ENCODE peak calls at places on chromosomes 1 and 21, in six cellular contexts. F is uterus, I is heart left ventricle, C is T-helper 2 cell, M is right lobe of liver, R is right cardiac atrium. B is an unnamed sample.

GRCh38 chr1:218242171-218242570 is 42.9 kb upstream of the RRP15 start:
- DNase-seq in M (no peak), R (no peak), C (no peak), I (no peak), F (no peak), B (no peak)

GRCh38 chr1:100038401-100039306 is 68.9 kb downstream of the SLC35A3 start:
- DNase-seq in I (peak), C (peak), F (peak), M (peak), R (peak), B (peak)

GRCh38 chr1:2526824-2527552 is 592 bp upstream of the PANK4 start:
- DNase-seq in C (no peak), R (no peak), F (no peak), I (peak), M (peak), B (no peak)

GRCh38 chr1:109395602-109396512 is 1.9 kb downstream of the SORT1 start:
- DNase-seq in I (no peak), R (no peak), C (no peak), M (no peak), F (no peak), B (no peak)

GRCh38 chr1:53342735-53343470 is 15.0 kb upstream of the LRP8 start:
- DNase-seq in F (no peak), R (no peak), M (peak), C (no peak), I (no peak), B (no peak)

GRCh38 chr21:39007532-39007931 is 175.7 kb downstream of the PSMG1 start:
- DNase-seq in M (no peak), C (no peak), I (no peak), F (no peak), R (no peak), B (no peak)

GRCh38 chr21:39593522-39593921 is 19.2 kb upstream of the B3GALT5 start:
- DNase-seq in M (no peak), C (no peak), R (no peak), F (no peak), I (no peak), B (no peak)

GRCh38 chr21:42395910-42396625 is at the start of gene TMPRSS3:
- DNase-seq in F (no peak), I (no peak), C (no peak), R (no peak), M (peak), B (no peak)

GRCh38 chr1:18955442-18956188 is 861 bp downstream of the IFFO2 start:
- DNase-seq in R (peak), F (no peak), C (peak), M (peak), I (peak), B (peak)

GRCh38 chr21:43345746-43346409 is 81.1 kb downstream of the SIK1 start:
- DNase-seq in F (no peak), I (no peak), M (no peak), C (no peak), R (peak), B (no peak)

GRCh38 chr1:93801471-93801870 is 77.5 kb downstream of the DNTTIP2 start:
- DNase-seq in F (no peak), C (no peak), M (no peak), R (no peak), I (no peak), B (no peak)

GRCh38 chr1:30713211-30713770 is 10.1 kb downstream of the MATN1 start:
- DNase-seq in C (no peak), M (peak), R (no peak), I (no peak), F (no peak), B (no peak)

GRCh38 chr1:226381226-226381998 is 26.5 kb downstream of the PARP1 start:
- DNase-seq in M (peak), I (no peak), R (no peak), C (no peak), F (no peak), B (no peak)

GRCh38 chr1:229102741-229103480 is 168.0 kb upstream of the RAB4A start:
- DNase-seq in F (no peak), C (no peak), I (no peak), M (no peak), R (no peak), B (no peak)

GRCh38 chr1:230072296-230072695 is 5.3 kb downstream of the GALNT2 start:
- DNase-seq in I (no peak), M (no peak), R (no peak), C (no peak), F (no peak), B (no peak)

GRCh38 chr1:5509664-5510452 is 482.4 kb downstream of the NPHP4 start:
- DNase-seq in F (peak), R (peak), C (peak), M (peak), I (peak), B (peak)

GRCh38 chr1:7573481-7573880 is 197.6 kb upstream of the VAMP3 start:
- DNase-seq in I (no peak), R (no peak), F (no peak), C (no peak), M (peak), B (no peak)

GRCh38 chr1:201610806-201611205 is 71.9 kb downstream of the NAV1 start:
- DNase-seq in M (no peak), I (no peak), C (no peak), F (no peak), R (no peak), B (no peak)

GRCh38 chr1:23995431-23995837 is 15.3 kb upstream of the SRSF10 start:
- DNase-seq in M (no peak), C (no peak), F (no peak), R (no peak), I (no peak), B (no peak)

GRCh38 chr1:230550428-230550827 is 91.9 kb upstream of the COG2 start:
- DNase-seq in C (no peak), I (no peak), M (no peak), F (no peak), R (no peak), B (no peak)

GRCh38 chr1:12433323-12434053 is 184.5 kb downstream of the DHRS3 start:
- DNase-seq in I (peak), R (peak), F (peak), C (no peak), M (peak), B (no peak)